ENCODE peak calls at places on chromosomes 5 and 9, in four cellular contexts. S, J, G and M are unnamed samples.

GRCh38 chr9:893843-894420 is 52.4 kb downstream of the DMRT1 start:
- DNase-seq in S (peak; percentile 38), J (no peak), G (no peak), M (no peak)

GRCh38 chr5:163571755-163572154 is 66.3 kb downstream of the MAT2B start:
- DNase-seq in S (no peak), J (no peak), G (no peak), M (no peak)

GRCh38 chr9:27542519-27542918 is 12.9 kb upstream of the MOB3B start:
- DNase-seq in S (no peak), J (no peak), G (no peak), M (no peak)

GRCh38 chr9:128902351-128903078 is 18.3 kb upstream of the PHYHD1 start:
- DNase-seq in S (no peak), J (peak; percentile 80), G (no peak), M (peak; percentile 56)

GRCh38 chr5:1728846-1729245 is 70.8 kb downstream of the MRPL36 start:
- DNase-seq in S (no peak), J (no peak), G (no peak), M (no peak)

GRCh38 chr9:130847306-130848217 is 12.5 kb downstream of the ABL1 start:
- DNase-seq in S (no peak), J (peak; percentile 62), G (no peak), M (peak; percentile 71)

GRCh38 chr5:135436856-135437795 is 10.0 kb downstream of the DCANP1 start:
- DNase-seq in S (no peak), J (no peak), G (no peak), M (no peak)

GRCh38 chr5:56543431-56544385 is 271.6 kb upstream of the MAP3K1 start:
- DNase-seq in S (peak; percentile 1), J (no peak), G (no peak), M (no peak)

GRCh38 chr5:124103671-124104070 is 591.7 kb downstream of the CSNK1G3 start:
- DNase-seq in S (no peak), J (no peak), G (no peak), M (no peak)

GRCh38 chr9:36867672-36868471 is 166.2 kb downstream of the PAX5 start:
- DNase-seq in S (no peak), J (no peak), G (peak; percentile 73), M (no peak)

GRCh38 chr5:125038477-125038876 is 292.0 kb upstream of the ZNF608 start:
- DNase-seq in S (no peak), J (no peak), G (no peak), M (no peak)

GRCh38 chr5:43073597-43074546 is 33.8 kb upstream of the ANXA2R start:
- DNase-seq in S (peak; percentile 38), J (no peak), G (no peak), M (no peak)

GRCh38 chr9:16150501-16150900 is 597.7 kb downstream of the CCDC171 start:
- DNase-seq in S (no peak), J (no peak), G (no peak), M (no peak)

GRCh38 chr5:76376141-76376900 is 26.8 kb upstream of the IQGAP2 start:
- DNase-seq in S (no peak), J (no peak), G (no peak), M (no peak)

GRCh38 chr5:103402861-103403260 is 144.3 kb downstream of the MACIR start:
- DNase-seq in S (no peak), J (no peak), G (no peak), M (no peak)

GRCh38 chr5:76358-77169 is 15.4 kb upstream of the PLEKHG4B start:
- DNase-seq in S (no peak), J (no peak), G (no peak), M (no peak)

GRCh38 chr5:150517272-150518152 is 9.6 kb downstream of the NDST1 start:
- DNase-seq in S (no peak), J (peak; percentile 74), G (peak; percentile 98), M (peak; percentile 59)

GRCh38 chr5:154479944-154480750 is 2.1 kb upstream of the HAND1 start:
- DNase-seq in S (no peak), J (no peak), G (no peak), M (no peak)

GRCh38 chr5:138465288-138466057 is at the start of gene EGR1:
- DNase-seq in S (peak; percentile 61), J (peak; percentile 96), G (peak; percentile 96), M (peak; percentile 94)

GRCh38 chr5:159571501-159572244 is 241.4 kb upstream of the IL12B start:
- DNase-seq in S (peak; percentile 22), J (no peak), G (no peak), M (no peak)

GRCh38 chr9:81529556-81530193 is 159.7 kb downstream of the TLE1 start:
- DNase-seq in S (no peak), J (no peak), G (no peak), M (no peak)

GRCh38 chr5:114018178-114018577 is 343.7 kb upstream of the KCNN2 start:
- DNase-seq in S (no peak), J (no peak), G (no peak), M (no peak)

GRCh38 chr5:72598461-72599433 is 91.5 kb upstream of the ZNF366 start:
- DNase-seq in S (no peak), J (no peak), G (no peak), M (no peak)

GRCh38 chr5:172414618-172415599 is 39.4 kb downstream of the SH3PXD2B start:
- DNase-seq in S (no peak), J (peak; percentile 67), G (peak; percentile 82), M (peak; percentile 45)

GRCh38 chr5:172415615-172416275 is 38.6 kb downstream of the SH3PXD2B start:
- DNase-seq in S (no peak), J (no peak), G (no peak), M (no peak)

GRCh38 chr5:172412724-172413260 is 41.5 kb downstream of the SH3PXD2B start:
- DNase-seq in S (no peak), J (peak; percentile 92), G (peak; percentile 64), M (peak; percentile 91)

GRCh38 chr5:172411423-172412111 is 42.8 kb downstream of the SH3PXD2B start:
- DNase-seq in S (no peak), J (peak; percentile 72), G (no peak), M (peak; percentile 42)

GRCh38 chr5:172413601-172414000 is 40.7 kb downstream of the SH3PXD2B start:
- DNase-seq in S (no peak), J (no peak), G (no peak), M (no peak)
- H3K4me1 ChIP-seq in S (peaks cover 4% of the 10 kb centered on the region), J (peaks cover 5% of the 10 kb centered on the region), G (peaks cover 26% of the 10 kb centered on the region), M (peaks cover 58% of the 10 kb centered on the region)

GRCh38 chr9:132243156-132244074 is 81.6 kb downstream of the NTNG2 start:
- DNase-seq in S (no peak), J (no peak), G (no peak), M (no peak)
- H3K27ac ChIP-seq in S (no peak overlapping the region), J (no peak overlapping the region), G (no peak overlapping the region), M (no peak overlapping the region)

DNA sequence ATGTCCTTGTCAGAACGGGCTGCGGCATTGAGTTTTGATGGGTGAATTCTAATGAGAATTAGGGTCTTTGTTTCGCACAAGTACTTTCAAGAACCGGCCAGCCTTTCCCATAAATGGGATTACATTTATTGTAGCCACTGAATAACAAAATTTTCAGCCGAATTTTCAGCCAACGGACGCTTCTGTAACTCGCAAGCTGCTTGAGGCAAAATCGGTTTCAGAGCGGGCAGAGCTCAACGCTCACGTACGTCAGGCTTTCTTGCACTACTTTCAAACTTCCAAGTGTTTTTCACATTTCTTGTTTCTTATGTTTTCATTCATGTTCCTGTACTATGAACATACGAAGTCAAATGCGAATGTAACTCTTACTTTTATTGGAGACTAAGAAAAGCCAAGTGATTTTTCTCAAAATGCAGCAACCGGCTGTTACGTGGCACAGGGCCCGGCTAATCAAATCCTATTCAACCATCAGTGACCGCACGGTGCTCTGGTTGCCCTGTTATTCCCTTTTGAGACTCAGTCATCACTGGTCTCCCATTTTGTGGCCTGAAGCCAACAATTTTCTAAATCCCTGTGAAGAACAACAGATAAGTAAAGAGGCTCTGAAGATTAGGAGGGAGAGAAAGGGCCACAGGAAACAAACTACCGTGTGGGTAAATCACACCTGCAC is 68.5 kb downstream of the SLC28A3 start:
- DNase-seq in S (no peak), J (no peak), G (no peak), M (no peak)
- H3K4me3 ChIP-seq in S (no peak overlapping the region), J (peak overlapping the region; percentile 16), G (no peak overlapping the region), M (peak overlapping the region; percentile 51)

GRCh38 chr5:89080467-89081116 is 197.6 kb upstream of the MEF2C start:
- DNase-seq in S (no peak), J (no peak), G (no peak), M (no peak)
- H3K4me1 ChIP-seq in S (no peaks in the 10 kb centered on the region), J (no peaks in the 10 kb centered on the region), G (no peaks in the 10 kb centered on the region), M (no peaks in the 10 kb centered on the region)

DNA sequence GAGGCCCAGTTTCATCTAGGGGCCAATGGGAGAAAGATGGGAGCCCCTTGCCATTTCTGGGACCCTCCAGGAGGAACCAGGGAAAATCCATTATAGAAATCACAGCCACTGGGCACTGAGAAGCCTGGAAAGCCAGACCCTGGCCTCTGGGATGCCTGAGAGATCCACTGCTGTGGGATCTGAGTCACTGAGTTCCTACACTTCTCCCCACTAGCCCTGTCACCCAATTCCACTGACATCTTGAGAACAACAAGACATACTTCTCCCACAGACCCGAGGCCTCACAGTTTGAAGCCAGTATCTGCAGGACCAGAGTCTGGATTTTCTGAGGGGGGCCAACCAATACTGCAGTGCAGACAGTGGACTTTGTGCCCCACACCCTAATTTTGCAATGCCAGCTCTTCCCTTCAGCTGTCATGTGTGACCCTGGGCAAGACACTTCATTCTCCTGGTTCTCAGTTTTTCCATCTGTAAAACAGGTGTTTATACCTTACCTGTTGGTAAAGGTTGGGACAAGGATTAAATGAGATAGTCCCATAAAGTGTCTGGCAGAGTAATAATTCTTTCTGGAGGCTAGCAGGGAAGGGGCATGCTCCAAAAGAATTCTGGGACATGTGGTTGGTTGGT is 46.5 kb downstream of the CXXC5 start:
- DNase-seq in S (no peak), J (no peak), G (no peak), M (no peak)
- H3K27ac ChIP-seq in S (no peak overlapping the region), J (no peak overlapping the region), G (no peak overlapping the region), M (no peak overlapping the region)

GRCh38 chr5:69414885-69415583 is at the start of gene MARVELD2:
- DNase-seq in S (peak; percentile 24), J (peak; percentile 79), G (peak; percentile 96), M (peak; percentile 63)
- H3K4me3 ChIP-seq in S (peak within 1 kb of the TSS; percentile 66), J (peak within 1 kb of the TSS; percentile 57), G (peak within 1 kb of the TSS; percentile 78), M (peak within 1 kb of the TSS; percentile 74)

GRCh38 chr9:71921190-71921814 is 9.9 kb downstream of the C9orf85 start:
- DNase-seq in S (no peak), J (no peak), G (no peak), M (no peak)
- H3K4me1 ChIP-seq in S (no peaks in the 10 kb centered on the region), J (no peaks in the 10 kb centered on the region), G (no peaks in the 10 kb centered on the region), M (peaks cover 11% of the 10 kb centered on the region)

GRCh38 chr5:55415071-55415470 is 107.3 kb downstream of the MTREX start:
- DNase-seq in S (no peak), J (no peak), G (no peak), M (no peak)
- H3K27ac ChIP-seq in S (no peak overlapping the region), J (no peak overlapping the region), G (no peak overlapping the region), M (no peak overlapping the region)